ENCODE peak calls at places on chromosomes 4 and X, in seven cellular contexts. D is AG20443, V is LoVo, L is foreskin fibroblast, X is NT2/D1, T is NCI-H460, H is B cell. S is an unnamed sample.

GRCh38 chr4:140595065-140595464 is 26.3 kb upstream of the UCP1 start:
- DNase-seq in H (peak; percentile 47), L (peak; percentile 10), X (no peak), V (peak; percentile 60), T (peak; percentile 18), D (peak; percentile 27), S (no peak)

GRCh38 chr4:156672924-156673323 is 298.7 kb downstream of the PDGFC start:
- DNase-seq in D (peak; percentile 26), V (no peak), H (no peak), T (no peak), L (peak; percentile 52), X (no peak), S (peak; percentile 26)

GRCh38 chr4:120132935-120133334 is 66.3 kb upstream of the MAD2L1 start:
- DNase-seq in V (no peak), X (no peak), D (no peak), L (no peak), T (no peak), H (no peak), S (no peak)

GRCh38 chr4:94253036-94253435 is 45.4 kb downstream of the SMARCAD1 start:
- DNase-seq in H (no peak), V (no peak), L (no peak), D (no peak), T (no peak), X (no peak), S (no peak)

GRCh38 chrX:115259238-115259875 is 25.5 kb upstream of the LRCH2 start:
- DNase-seq in L (no peak), D (no peak), V (no peak), H (no peak), T (no peak), X (no peak), S (peak; percentile 10)

GRCh38 chrX:150361777-150362351 is 1.3 kb upstream of the MAMLD1 start:
- DNase-seq in H (peak; percentile 48), X (no peak), V (no peak), L (no peak), D (peak; percentile 60), T (no peak), S (no peak)

GRCh38 chrX:47321386-47321785 is 49.0 kb upstream of the ZNF157 start:
- DNase-seq in H (no peak), T (no peak), X (peak; percentile 71), L (peak; percentile 29), D (peak; percentile 47), V (no peak), S (peak; percentile 28)

GRCh38 chr4:11436673-11437072 is 8.0 kb upstream of the HS3ST1 start:
- DNase-seq in H (peak; percentile 35), T (no peak), D (no peak), V (no peak), X (no peak), L (no peak), S (no peak)

GRCh38 chr4:1008840-1009646 is 2.4 kb upstream of the FGFRL1 start:
- DNase-seq in L (no peak), D (no peak), V (no peak), X (no peak), H (peak; percentile 69), T (no peak), S (no peak)

GRCh38 chrX:17923546-17923945 is 62.4 kb upstream of the RAI2 start:
- DNase-seq in T (no peak), L (no peak), V (no peak), H (no peak), X (no peak), D (no peak), S (no peak)

GRCh38 chr4:76993787-76994641 is 44.5 kb downstream of the SEPTIN11 start:
- DNase-seq in X (no peak), L (no peak), T (no peak), H (no peak), V (no peak), D (no peak), S (no peak)

GRCh38 chr4:118757761-118758213 is 72.6 kb downstream of the METTL14 start:
- DNase-seq in D (no peak), V (no peak), X (no peak), L (peak; percentile 38), H (no peak), T (no peak), S (no peak)

GRCh38 chrX:9745417-9746115 is 20.1 kb downstream of the GPR143 start:
- DNase-seq in D (no peak), V (no peak), H (no peak), L (no peak), T (no peak), X (no peak), S (no peak)

GRCh38 chr4:102514298-102514964 is 13.3 kb downstream of the NFKB1 start:
- DNase-seq in T (no peak), X (no peak), H (no peak), D (no peak), L (no peak), V (no peak), S (no peak)

GRCh38 chrX:118346258-118347094 is 570 bp downstream of the WDR44 start:
- DNase-seq in L (no peak), V (peak; percentile 19), X (no peak), D (peak; percentile 18), T (peak; percentile 29), H (peak; percentile 62), S (no peak)

GRCh38 chrX:39975094-39975865 is 122.5 kb downstream of the BCOR start:
- DNase-seq in V (peak; percentile 85), T (no peak), X (no peak), D (no peak), H (no peak), L (no peak), S (no peak)

GRCh38 chr4:19883841-19884240 is 367.9 kb upstream of the SLIT2 start:
- DNase-seq in H (no peak), V (no peak), D (no peak), X (no peak), T (no peak), L (peak; percentile 24), S (peak; percentile 5)

GRCh38 chrX:71652405-71652804 is 14.9 kb upstream of the LOC101059915 start:
- DNase-seq in V (peak; percentile 23), T (peak; percentile 41), H (peak; percentile 60), D (peak; percentile 56), L (peak; percentile 23), X (peak; percentile 36), S (peak; percentile 72)

GRCh38 chr4:3369781-3370660 is 71.7 kb upstream of the HGFAC start:
- DNase-seq in X (peak; percentile 66), V (no peak), D (peak; percentile 91), H (no peak), T (no peak), L (peak; percentile 79), S (peak; percentile 95)

GRCh38 chrX:151184705-151185104 is 8.3 kb downstream of the GPR50 start:
- DNase-seq in V (no peak), L (no peak), T (no peak), X (no peak), D (no peak), H (no peak), S (no peak)

GRCh38 chr4:8215001-8215427 is 15.9 kb downstream of the SH3TC1 start:
- DNase-seq in X (no peak), V (no peak), H (no peak), T (no peak), L (peak; percentile 59), D (peak; percentile 48), S (peak; percentile 67)

GRCh38 chr4:2101346-2102044 is 42.4 kb downstream of the NAT8L start:
- DNase-seq in V (no peak), D (peak; percentile 60), L (peak; percentile 44), T (no peak), X (no peak), H (no peak), S (peak; percentile 58)

GRCh38 chrX:1853916-1854315 is 239.1 kb downstream of the ASMT start:
- DNase-seq in X (no peak), D (no peak), T (no peak), L (no peak), H (no peak), V (no peak), S (no peak)

GRCh38 chr4:68451246-68452211 is 4.3 kb downstream of the TMPRSS11E start:
- DNase-seq in T (no peak), V (no peak), H (no peak), X (peak; percentile 63), D (no peak), L (no peak), S (no peak)

GRCh38 chr4:182318256-182318655 is 75.1 kb downstream of the TENM3 start:
- DNase-seq in H (no peak), D (no peak), L (no peak), V (no peak), T (no peak), X (no peak), S (no peak)

GRCh38 chrX:42020225-42020624 is 96.9 kb upstream of the CASK start:
- DNase-seq in D (no peak), V (no peak), H (no peak), X (no peak), T (no peak), L (no peak), S (no peak)

GRCh38 chrX:150517303-150517896 is 51.0 kb upstream of the MTM1 start:
- DNase-seq in X (no peak), L (peak; percentile 45), T (no peak), V (no peak), D (peak; percentile 76), H (no peak), S (peak; percentile 52)

GRCh38 chrX:50756276-50756675 is 57.7 kb downstream of the SHROOM4 start:
- DNase-seq in X (no peak), T (no peak), D (no peak), V (no peak), H (no peak), L (no peak), S (no peak)

GRCh38 chr4:105548483-105548882 is 3.9 kb upstream of the ARHGEF38 start:
- DNase-seq in V (peak; percentile 31), X (no peak), D (no peak), T (no peak), L (no peak), H (no peak), S (no peak)

GRCh38 chr4:182955411-182955810 is 38.2 kb upstream of the DCTD start:
- DNase-seq in X (no peak), T (no peak), L (peak; percentile 30), D (peak; percentile 54), V (no peak), H (no peak), S (peak; percentile 56)

GRCh38 chr4:8580321-8581093 is at the start of gene GPR78:
- DNase-seq in L (no peak), H (no peak), X (peak; percentile 85), T (peak; percentile 18), V (no peak), D (peak; percentile 86), S (peak; percentile 69)

GRCh38 chr4:186554890-186555827 is at the start of gene MTNR1A:
- DNase-seq in D (peak; percentile 40), H (no peak), V (no peak), L (no peak), X (no peak), T (no peak), S (peak; percentile 6)

GRCh38 chr4:53633608-53634007 is 42.3 kb upstream of the LNX1 start:
- DNase-seq in H (no peak), V (no peak), T (no peak), L (peak; percentile 53), D (peak; percentile 70), X (no peak), S (peak; percentile 58)

GRCh38 chr4:76822294-76822693 is 75.7 kb downstream of the SOWAHB start:
- DNase-seq in L (no peak), H (no peak), T (no peak), X (no peak), V (no peak), D (no peak), S (no peak)

GRCh38 chrX:68419934-68420333 is 13.4 kb downstream of the OPHN1 start:
- DNase-seq in L (no peak), V (no peak), X (no peak), T (no peak), H (no peak), D (no peak), S (no peak)

GRCh38 chrX:42978655-42979379 is 200.9 kb upstream of the PPP1R2C start:
- DNase-seq in H (no peak), D (no peak), T (no peak), X (no peak), V (no peak), L (no peak), S (no peak)

GRCh38 chrX:122567911-122568310 is 616.2 kb upstream of the GRIA3 start:
- DNase-seq in L (no peak), X (no peak), T (no peak), H (no peak), D (no peak), V (no peak), S (no peak)

GRCh38 chrX:56564182-56564885 is 907 bp downstream of the UBQLN2 start:
- DNase-seq in V (no peak), L (no peak), D (peak; percentile 12), H (peak; percentile 8), X (no peak), T (no peak), S (no peak)